ENCODE peak calls at places on chromosomes 13 and 19, in nine cellular contexts. F is iris pigment epithelial cell; C is RPMI7951; G is GM12891; M is hepatocyte; K is stimulated activated CD4-positive, alpha-beta T cell treated with anti-CD3 and anti-CD28 coated beads, Interleukin-2, amount 100 ng/mL, for 48 hours; I is fibroblast of pulmonary artery; Y is occipital lobe; H is fibroblast of lung. T is an unnamed sample.

GRCh38 chr13:107299717-107300116 is 731.8 kb upstream of the ARGLU1 start:
- DNase-seq in F (no peak), C (no peak), G (no peak), M (no peak), K (no peak), I (no peak), Y (no peak), H (no peak), T (no peak)

GRCh38 chr19:1315470-1316166 is 29.9 kb downstream of the EFNA2 start:
- DNase-seq in F (peak; percentile 52), C (peak; percentile 50), G (peak; percentile 83), M (peak; percentile 76), K (peak; percentile 22), I (peak; percentile 48), Y (peak; percentile 54), H (peak; percentile 40), T (peak; percentile 43)

GRCh38 chr13:81639984-81640582 is 1299.2 kb upstream of the SPRY2 start:
- DNase-seq in F (peak; percentile 1), C (no peak), G (no peak), M (peak; percentile 38), K (no peak), I (no peak), Y (no peak), H (no peak), T (no peak)

GRCh38 chr13:100235311-100235901 is 146.5 kb downstream of the PCCA start:
- DNase-seq in F (peak; percentile 76), C (peak; percentile 39), G (no peak), M (peak; percentile 57), K (peak; percentile 3), I (peak; percentile 71), Y (no peak), H (peak; percentile 72), T (peak; percentile 65)

GRCh38 chr13:94112227-94112626 is 367.3 kb downstream of the DCT start:
- DNase-seq in F (peak; percentile 97), C (peak; percentile 85), G (no peak), M (no peak), K (no peak), I (peak; percentile 85), Y (no peak), H (peak; percentile 95), T (peak; percentile 96)

GRCh38 chr13:43981091-43981490 is 101.4 kb downstream of the LACC1 start:
- DNase-seq in F (no peak), C (no peak), G (no peak), M (no peak), K (no peak), I (no peak), Y (no peak), H (no peak), T (no peak)

GRCh38 chr13:111902726-111903125 is 164.2 kb upstream of the SOX1 start:
- DNase-seq in F (no peak), C (no peak), G (no peak), M (no peak), K (no peak), I (no peak), Y (no peak), H (no peak), T (no peak)

GRCh38 chr19:47663911-47664771 is 49.1 kb upstream of the EHD2 start:
- DNase-seq in F (peak; percentile 100), C (peak; percentile 91), G (no peak), M (peak; percentile 84), K (no peak), I (peak; percentile 100), Y (peak; percentile 60), H (peak; percentile 100), T (peak; percentile 99)

GRCh38 chr19:972281-972680 is 11.9 kb upstream of the WDR18 start:
- DNase-seq in F (no peak), C (no peak), G (no peak), M (no peak), K (no peak), I (no peak), Y (no peak), H (no peak), T (no peak)

GRCh38 chr19:8922591-8922990 is 87.6 kb downstream of the MUC16 start:
- DNase-seq in F (no peak), C (no peak), G (no peak), M (no peak), K (no peak), I (no peak), Y (no peak), H (no peak), T (no peak)

GRCh38 chr13:61276401-61276800 is 139.2 kb downstream of the PCDH20 start:
- DNase-seq in F (no peak), C (no peak), G (no peak), M (no peak), K (no peak), I (no peak), Y (no peak), H (no peak), T (no peak)

GRCh38 chr13:99083976-99084375 is 106.1 kb upstream of the DOCK9 start:
- DNase-seq in F (no peak), C (no peak), G (no peak), M (no peak), K (no peak), I (no peak), Y (no peak), H (no peak), T (no peak)

GRCh38 chr19:19582471-19582870 is 36.0 kb downstream of the PBX4 start:
- DNase-seq in F (no peak), C (peak; percentile 9), G (no peak), M (no peak), K (no peak), I (no peak), Y (no peak), H (no peak), T (no peak)

T was measured in AG10803.